ENCODE peak calls at places on chromosomes 12 and 14, in eight cellular contexts. Q is CD8-positive, alpha-beta T cell; S is lung; W is effector memory CD4-positive, alpha-beta T cell; K is psoas muscle; N is neuronal stem cell; H is cardiac muscle cell; E is uterus. F is an unnamed sample. For H3K36me3, the result is how much of the 10 kb centered on the place peaks cover.

GRCh38 chr14:100834441-100835277 is 8.7 kb downstream of the MEG3 start:
- DNase-seq in W (no peak), K (peak), Q (no peak), E (no peak), N (no peak), H (no peak), S (no peak), F (no peak)

GRCh38 chr14:64400829-64401459 is 12.8 kb downstream of the MTHFD1 start:
- DNase-seq in E (no peak), K (no peak), Q (no peak), S (no peak), W (no peak), H (peak), N (no peak), F (no peak)

GRCh38 chr14:68391292-68392014 is 401.4 kb downstream of the ZFP36L1 start:
- DNase-seq in S (no peak), K (no peak), N (no peak), E (peak), H (peak), Q (no peak), W (no peak), F (no peak)

GRCh38 chr14:74364271-74364880 is 16.1 kb downstream of the VRTN start:
- DNase-seq in K (no peak), N (no peak), Q (no peak), E (no peak), S (no peak), H (no peak), W (no peak), F (no peak)

GRCh38 chr12:46267618-46268348 is 1.1 kb downstream of the SLC38A1 start:
- DNase-seq in E (no peak), K (no peak), S (no peak), Q (peak), H (peak), N (no peak), W (peak), F (no peak)

GRCh38 chr12:80044694-80045046 is 54.7 kb upstream of the OTOGL start:
- DNase-seq in K (no peak), N (no peak), Q (no peak), H (peak), S (no peak), W (no peak), E (no peak), F (peak)

GRCh38 chr12:28497889-28498411 is 307.7 kb downstream of the CCDC91 start:
- DNase-seq in K (no peak), W (no peak), S (no peak), E (no peak), H (peak), N (no peak), Q (no peak), F (peak)

GRCh38 chr14:75202671-75203070 is 26.3 kb upstream of the TMED10 start:
- DNase-seq in S (no peak), E (no peak), N (no peak), Q (no peak), K (no peak), H (no peak), W (no peak), F (no peak)

GRCh38 chr14:103524002-103524785 is 1.6 kb upstream of the CKB start:
- DNase-seq in H (no peak), W (no peak), Q (no peak), E (no peak), N (no peak), S (no peak), K (no peak), F (no peak)

GRCh38 chr12:62709321-62709720 is 225.6 kb downstream of the PPM1H start:
- DNase-seq in E (no peak), Q (no peak), N (no peak), K (no peak), S (no peak), W (no peak), H (peak), F (no peak)

GRCh38 chr14:103104654-103105511 is 10.4 kb downstream of the EXOC3L4 start:
- DNase-seq in H (peak), K (peak), E (no peak), Q (peak), W (peak), N (no peak), S (peak), F (no peak)

GRCh38 chr12:124928912-124929530 is 14.6 kb upstream of the UBC start:
- DNase-seq in W (no peak), Q (no peak), K (no peak), E (no peak), N (no peak), S (no peak), H (no peak), F (peak)
- H3K4me3 ChIP-seq in W (peak), Q (peak), K (peak), E (no peak), N (no peak), S (no peak), H (no peak), F (no peak)

GRCh38 chr12:114361992-114362391 is 44.0 kb downstream of the TBX5 start:
- DNase-seq in Q (no peak), N (no peak), E (no peak), W (no peak), S (no peak), H (no peak), K (no peak), F (no peak)

GRCh38 chr12:114361545-114361944 is 44.4 kb downstream of the TBX5 start:
- DNase-seq in W (no peak), Q (no peak), E (no peak), K (no peak), H (no peak), S (no peak), N (no peak), F (no peak)

GRCh38 chr12:114355389-114356088 is 50.4 kb downstream of the TBX5 start:
- DNase-seq in W (no peak), H (peak), Q (no peak), E (no peak), K (no peak), N (no peak), S (no peak), F (no peak)

GRCh38 chr12:114360485-114360884 is 45.5 kb downstream of the TBX5 start:
- DNase-seq in N (no peak), E (no peak), Q (no peak), K (no peak), S (no peak), W (no peak), H (no peak), F (no peak)
- H3K36me3 ChIP-seq in N (under half), E (under half), Q (under half), K (under half), S (under half), W (under half), H (half or more), F (under half)

DNA sequence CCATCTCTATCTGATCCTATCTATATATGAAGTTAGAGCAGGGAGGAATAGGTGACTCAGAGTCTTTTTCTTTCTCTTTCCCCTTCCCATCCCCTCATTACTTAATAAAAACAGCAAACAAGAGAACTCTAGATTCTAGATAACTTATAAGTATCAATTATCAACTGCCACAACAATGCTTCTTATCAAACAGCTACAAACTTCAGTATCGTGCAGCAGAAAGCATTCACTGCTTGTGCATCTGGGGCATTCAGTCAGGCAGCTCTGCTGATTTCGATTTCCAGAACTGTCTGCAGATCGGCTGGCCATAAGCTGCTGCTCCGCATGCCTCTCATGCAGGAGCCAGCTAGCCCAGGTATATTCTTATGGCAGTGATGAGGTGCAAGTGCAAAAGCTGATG is 19.4 kb downstream of the A2ML1 start:
- DNase-seq in H (no peak), Q (no peak), W (no peak), N (no peak), E (no peak), S (no peak), K (no peak), F (no peak)
- H3K4me3 ChIP-seq in H (no peak), Q (no peak), W (no peak), N (no peak), E (no peak), S (no peak), K (no peak), F (no peak)

GRCh38 chr12:110345176-110345651 is 58.3 kb downstream of the ANAPC7 start:
- DNase-seq in E (no peak), S (no peak), H (peak), N (no peak), Q (no peak), K (no peak), W (no peak), F (peak)
- H3K36me3 ChIP-seq in E (under half), S (half or more), H (half or more), N (half or more), Q (half or more), K (under half), W (half or more), F (half or more)

GRCh38 chr14:55717621-55718020 is 137.6 kb downstream of the KTN1 start:
- DNase-seq in N (no peak), K (no peak), E (no peak), W (no peak), S (no peak), Q (no peak), H (no peak), F (no peak)

GRCh38 chr14:55713496-55713895 is 133.5 kb downstream of the KTN1 start:
- DNase-seq in E (no peak), Q (no peak), K (no peak), H (peak), S (no peak), W (no peak), N (no peak), F (no peak)

GRCh38 chr14:55718551-55718950 is 138.5 kb downstream of the KTN1 start:
- DNase-seq in E (no peak), H (no peak), W (no peak), Q (no peak), N (no peak), S (no peak), K (no peak), F (no peak)

GRCh38 chr14:55712505-55712904 is 132.5 kb downstream of the KTN1 start:
- DNase-seq in K (peak), W (no peak), E (no peak), H (no peak), S (no peak), Q (no peak), N (no peak), F (no peak)

DNA sequence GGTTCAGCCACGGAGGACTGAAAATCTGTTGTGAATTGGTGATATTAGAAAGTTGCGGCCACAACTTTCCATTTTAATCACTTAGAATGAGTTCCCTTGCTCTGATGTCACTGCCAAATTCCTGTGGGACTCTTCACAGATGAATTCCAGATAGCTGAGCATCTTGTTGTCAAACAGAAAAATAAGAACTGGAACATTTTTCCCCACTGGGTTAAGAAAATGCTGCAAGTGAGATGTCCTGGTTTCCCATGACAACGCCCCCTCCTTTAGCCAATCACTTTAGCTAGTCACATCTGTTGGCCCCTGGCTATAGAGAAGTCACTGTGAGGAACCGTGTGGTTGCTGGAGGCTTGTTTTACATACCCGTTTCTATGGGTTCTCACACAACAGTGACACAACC is 135.9 kb downstream of the KTN1 start:
- DNase-seq in N (no peak), E (peak), S (no peak), Q (no peak), H (peak), W (no peak), K (peak), F (no peak)
- H3K4me3 ChIP-seq in N (no peak), E (no peak), S (no peak), Q (no peak), H (no peak), W (no peak), K (no peak), F (no peak)

DNA sequence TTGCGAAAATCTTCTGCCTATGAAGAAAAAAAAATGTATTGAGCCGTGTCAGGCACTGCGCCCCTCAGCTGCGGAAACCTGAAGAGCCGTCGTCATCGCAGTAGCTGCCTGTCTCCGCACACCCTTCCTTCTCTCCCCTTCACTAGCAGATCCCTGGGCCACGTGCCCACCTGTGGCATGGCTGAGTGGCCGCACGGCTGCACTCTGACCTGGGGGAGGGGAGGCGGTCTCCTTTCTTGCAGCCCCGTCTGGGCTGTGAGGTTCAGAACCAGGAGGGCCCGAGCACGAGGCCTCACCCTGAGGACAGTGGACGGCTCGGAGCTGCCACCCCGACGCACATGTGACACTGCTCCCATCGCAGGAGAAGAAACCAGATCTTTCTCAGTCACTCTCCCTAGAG is 24.9 kb downstream of the PGAM5 start:
- DNase-seq in Q (no peak), K (no peak), N (no peak), E (no peak), W (no peak), S (no peak), H (no peak), F (no peak)
- H3K36me3 ChIP-seq in Q (under half), K (under half), N (half or more), E (under half), W (half or more), S (under half), H (half or more), F (under half)

DNA sequence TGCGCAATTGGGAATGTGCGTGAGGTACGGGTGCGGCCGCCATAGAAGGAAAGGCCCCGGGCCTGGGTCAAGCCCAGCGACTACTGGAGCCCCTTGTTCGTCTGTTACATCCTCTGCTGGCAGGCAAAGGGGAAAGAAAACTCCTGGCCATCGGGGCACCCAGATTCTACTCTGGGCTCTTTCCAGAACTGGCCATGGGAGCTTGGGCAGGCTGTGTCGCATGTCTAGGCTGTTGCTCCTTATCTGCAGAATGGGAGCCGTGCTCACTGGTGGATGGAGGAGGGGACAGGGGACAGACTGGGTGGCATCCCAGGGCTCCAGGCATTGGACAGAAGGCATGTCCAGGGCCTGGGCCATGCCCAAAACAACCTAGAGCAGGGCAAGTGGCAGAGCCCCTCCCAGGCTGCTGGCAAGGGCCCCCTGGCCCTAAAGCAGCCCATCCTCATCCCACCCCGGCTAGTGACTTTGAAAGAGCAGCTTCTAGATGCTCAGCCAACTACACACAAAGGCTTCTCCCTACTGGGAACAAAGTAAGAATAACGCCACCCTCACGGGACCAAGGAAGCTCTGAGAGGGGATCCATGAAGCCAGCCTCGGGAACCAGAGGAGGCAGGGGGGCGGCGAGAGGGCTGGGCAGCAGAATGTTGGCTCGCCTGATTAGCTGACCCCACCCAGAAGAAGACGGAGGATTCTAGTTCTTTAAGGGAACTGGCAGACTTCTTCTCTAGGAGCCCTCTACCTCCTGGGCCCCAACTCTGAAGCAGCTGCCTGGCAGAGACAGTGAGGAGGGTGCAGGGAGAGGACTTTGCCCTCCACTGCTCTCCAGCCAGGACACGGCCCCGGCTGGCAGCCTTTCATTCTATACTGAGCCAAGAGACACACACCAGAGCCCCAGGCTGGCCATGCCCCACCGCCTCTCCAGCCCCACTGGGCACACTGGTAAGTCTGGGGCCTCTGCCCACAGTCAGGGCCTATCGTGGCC is 96.8 kb downstream of the SINHCAF start:
- DNase-seq in H (no peak), W (no peak), K (no peak), N (no peak), Q (no peak), S (no peak), E (no peak), F (no peak)
- H3K4me3 ChIP-seq in H (no peak), W (no peak), K (no peak), N (no peak), Q (no peak), S (no peak), E (no peak), F (no peak)

DNA sequence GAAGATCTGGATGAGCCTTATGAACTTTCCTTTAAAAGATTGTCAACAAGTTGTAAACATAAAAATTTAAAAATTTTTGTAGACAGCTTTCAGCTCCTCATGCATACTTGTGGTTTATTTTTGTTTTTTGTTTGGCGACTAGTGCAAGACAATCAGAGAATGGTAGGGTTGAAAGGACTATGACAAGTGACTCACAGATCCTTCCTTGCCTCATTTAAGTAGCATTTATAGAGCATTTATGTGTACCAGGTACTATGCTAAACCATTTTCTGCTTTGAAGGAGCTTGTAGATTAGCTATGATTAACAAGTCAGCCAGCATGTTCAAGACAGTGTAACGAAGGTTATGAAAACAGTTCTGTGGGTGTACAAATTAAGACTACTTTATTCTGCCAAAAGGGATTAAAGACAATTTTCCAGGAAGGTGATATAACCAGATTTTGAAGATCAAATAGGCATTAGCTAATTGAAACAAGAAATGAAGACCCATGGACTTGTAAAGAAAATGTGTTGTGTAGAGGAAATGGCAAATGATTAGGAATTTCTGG is 122.0 kb downstream of the PCNX1 start:
- DNase-seq in K (no peak), N (no peak), W (no peak), S (no peak), H (no peak), Q (no peak), E (no peak), F (no peak)
- H3K36me3 ChIP-seq in K (under half), N (half or more), W (half or more), S (under half), H (half or more), Q (under half), E (under half), F (under half)

F was measured in bronchial epithelial cell.